ENCODE peak calls at places on chromosomes 3 and 15, in nine cellular contexts. M is neural progenitor cell; D is CD4-positive, alpha-beta T cell; S is KG1; O is aorta; A is lung microvascular endothelial cell; V is endothelial cell; L is left lobe of liver; K is kidney tubule cell. Y is an unnamed sample.

GRCh38 chr3:168442502-168442901 is 346.8 kb upstream of the GOLIM4 start:
- DNase-seq in M (no peak), D (no peak), S (no peak), O (no peak), A (no peak), V (no peak), L (no peak), K (no peak), Y (no peak)

GRCh38 chr3:182491571-182491970 is 301.7 kb upstream of the ATP11B start:
- DNase-seq in M (no peak), D (no peak), S (no peak), O (no peak), A (no peak), V (no peak), L (no peak), K (no peak), Y (no peak)

GRCh38 chr3:37862219-37862711 is 585 bp downstream of the CTDSPL start:
- DNase-seq in M (peak), D (peak), S (no peak), O (peak), A (no peak), V (peak), L (peak), K (peak), Y (peak)

GRCh38 chr3:30140356-30140755 is 466.0 kb upstream of the TGFBR2 start:
- DNase-seq in M (no peak), D (no peak), S (no peak), O (no peak), A (no peak), V (no peak), L (no peak), K (no peak), Y (no peak)

GRCh38 chr3:132432639-132433038 is 15.3 kb downstream of the DNAJC13 start:
- DNase-seq in M (no peak), D (no peak), S (no peak), O (no peak), A (peak), V (no peak), L (no peak), K (peak), Y (no peak)

GRCh38 chr3:4401441-4401840 is 65.6 kb downstream of the SUMF1 start:
- DNase-seq in M (no peak), D (no peak), S (no peak), O (no peak), A (no peak), V (no peak), L (no peak), K (no peak), Y (no peak)

GRCh38 chr3:149221783-149222517 is at the start of gene CP:
- DNase-seq in M (peak), D (no peak), S (no peak), O (no peak), A (no peak), V (no peak), L (no peak), K (peak), Y (no peak)

GRCh38 chr3:14523792-14524191 is 16.4 kb downstream of the GRIP2 start:
- DNase-seq in M (peak), D (no peak), S (no peak), O (no peak), A (no peak), V (no peak), L (no peak), K (no peak), Y (no peak)

GRCh38 chr15:55246567-55246966 is 43.0 kb downstream of the RAB27A start:
- DNase-seq in M (no peak), D (no peak), S (no peak), O (no peak), A (no peak), V (no peak), L (no peak), K (no peak), Y (no peak)

GRCh38 chr15:76060098-76060989 is 559 bp downstream of the TMEM266 start:
- DNase-seq in M (no peak), D (no peak), S (no peak), O (no peak), A (no peak), V (no peak), L (no peak), K (no peak), Y (no peak)

GRCh38 chr3:195508185-195508584 is 34.9 kb downstream of the PPP1R2 start:
- DNase-seq in M (no peak), D (no peak), S (no peak), O (no peak), A (no peak), V (no peak), L (no peak), K (peak), Y (no peak)

GRCh38 chr3:36891651-36892268 is 53.1 kb downstream of the TRANK1 start:
- DNase-seq in M (no peak), D (no peak), S (no peak), O (no peak), A (no peak), V (no peak), L (no peak), K (no peak), Y (no peak)

GRCh38 chr15:85773249-85773648 is 21.5 kb downstream of the KLHL25 start:
- DNase-seq in M (no peak), D (no peak), S (no peak), O (no peak), A (no peak), V (no peak), L (no peak), K (no peak), Y (peak)

GRCh38 chr3:24165583-24165982 is 220.5 kb downstream of the NR1D2 start:
- DNase-seq in M (no peak), D (no peak), S (no peak), O (no peak), A (no peak), V (no peak), L (no peak), K (no peak), Y (no peak)

GRCh38 chr3:124101643-124102042 is 109.7 kb upstream of the ROPN1 start:
- DNase-seq in M (no peak), D (no peak), S (no peak), O (no peak), A (no peak), V (no peak), L (no peak), K (no peak), Y (no peak)